ENCODE peak calls at places on chromosomes 1 and 21, in ten cellular contexts. U is lower lobe of right lung, S is neural crest cell, X is omental fat pad, P is kidney tubule cell, D is AG09319, R is occipital lobe, K is iPS-NIHi11, Q is NCI-H446, M is NAMALWA. J is an unnamed sample.

GRCh38 chr1:206010101-206010500 is 6.9 kb upstream of the RAB7B start:
- DNase-seq in U (no peak), S (no peak), X (no peak), P (no peak), D (no peak), R (no peak), K (no peak), Q (no peak), M (no peak), J (no peak)

GRCh38 chr1:194043984-194044755 is 857.8 kb upstream of the B3GALT2 start:
- DNase-seq in U (no peak), S (no peak), X (no peak), P (no peak), D (no peak), R (no peak), K (no peak), Q (no peak), M (peak), J (no peak)

GRCh38 chr1:214004795-214005194 is 17.0 kb downstream of the PROX1 start:
- DNase-seq in U (no peak), S (no peak), X (no peak), P (no peak), D (no peak), R (no peak), K (no peak), Q (no peak), M (no peak), J (no peak)

GRCh38 chr1:160375788-160376524 is 9.1 kb downstream of the NHLH1 start:
- DNase-seq in U (no peak), S (no peak), X (no peak), P (peak), D (no peak), R (peak), K (peak), Q (no peak), M (no peak), J (peak)

GRCh38 chr1:170593612-170594011 is 61.6 kb downstream of the GORAB start:
- DNase-seq in U (no peak), S (no peak), X (no peak), P (no peak), D (no peak), R (no peak), K (no peak), Q (peak), M (no peak), J (no peak)

GRCh38 chr1:87017994-87018672 is 103.7 kb downstream of the HS2ST1 start:
- DNase-seq in U (no peak), S (no peak), X (no peak), P (no peak), D (no peak), R (no peak), K (no peak), Q (peak), M (no peak), J (no peak)

GRCh38 chr1:88777604-88778149 is 93.6 kb downstream of the PKN2 start:
- DNase-seq in U (no peak), S (no peak), X (no peak), P (no peak), D (no peak), R (no peak), K (no peak), Q (no peak), M (no peak), J (no peak)

GRCh38 chr1:40739455-40740008 is 44.1 kb upstream of the KCNQ4 start:
- DNase-seq in U (no peak), S (no peak), X (no peak), P (no peak), D (no peak), R (no peak), K (no peak), Q (no peak), M (no peak), J (no peak)

GRCh38 chr1:39293375-39294070 is 89.0 kb downstream of the MACF1 start:
- DNase-seq in U (no peak), S (no peak), X (no peak), P (peak), D (no peak), R (no peak), K (no peak), Q (no peak), M (no peak), J (no peak)

GRCh38 chr1:197799271-197799670 is 24.0 kb upstream of the DENND1B start:
- DNase-seq in U (no peak), S (no peak), X (no peak), P (peak), D (no peak), R (no peak), K (no peak), Q (no peak), M (no peak), J (no peak)

GRCh38 chr1:117607471-117607870 is 1.6 kb downstream of the TENT5C start:
- DNase-seq in U (no peak), S (no peak), X (no peak), P (peak), D (no peak), R (no peak), K (no peak), Q (no peak), M (peak), J (no peak)

GRCh38 chr1:198495635-198496034 is 44.8 kb downstream of the ATP6V1G3 start:
- DNase-seq in U (no peak), S (no peak), X (no peak), P (no peak), D (no peak), R (no peak), K (no peak), Q (no peak), M (no peak), J (no peak)

GRCh38 chr1:2936568-2937515 is 84.4 kb upstream of the ACTRT2 start:
- DNase-seq in U (peak), S (no peak), X (no peak), P (no peak), D (no peak), R (no peak), K (no peak), Q (no peak), M (no peak), J (no peak)

GRCh38 chr1:64878931-64879710 is 87.2 kb downstream of the JAK1 start:
- DNase-seq in U (no peak), S (no peak), X (no peak), P (no peak), D (no peak), R (no peak), K (no peak), Q (no peak), M (no peak), J (no peak)

GRCh38 chr1:168009322-168009721 is 72.5 kb upstream of the MPC2 start:
- DNase-seq in U (no peak), S (no peak), X (no peak), P (no peak), D (no peak), R (no peak), K (no peak), Q (no peak), M (no peak), J (no peak)

GRCh38 chr21:36747815-36748381 is 49.0 kb downstream of the SIM2 start:
- DNase-seq in U (no peak), S (peak), X (no peak), P (peak), D (no peak), R (peak), K (peak), Q (no peak), M (no peak), J (no peak)

GRCh38 chr1:223341111-223341510 is 22.9 kb downstream of the SUSD4 start:
- DNase-seq in U (no peak), S (no peak), X (no peak), P (peak), D (peak), R (peak), K (no peak), Q (peak), M (peak), J (no peak)

GRCh38 chr1:107739183-107739582 is 225.8 kb downstream of the VAV3 start:
- DNase-seq in U (no peak), S (no peak), X (no peak), P (peak), D (no peak), R (no peak), K (no peak), Q (peak), M (peak), J (no peak)

GRCh38 chr1:248821641-248822040 is 4.1 kb downstream of the SH3BP5L start:
- DNase-seq in U (no peak), S (no peak), X (peak), P (no peak), D (no peak), R (no peak), K (no peak), Q (no peak), M (no peak), J (no peak)

GRCh38 chr1:204295666-204296065 is 64.1 kb downstream of the PLEKHA6 start:
- DNase-seq in U (no peak), S (no peak), X (no peak), P (no peak), D (peak), R (no peak), K (no peak), Q (no peak), M (no peak), J (no peak)

GRCh38 chr1:40094481-40095110 is 2.5 kb downstream of the PPT1 start:
- DNase-seq in U (no peak), S (no peak), X (no peak), P (no peak), D (no peak), R (no peak), K (no peak), Q (no peak), M (no peak), J (no peak)

GRCh38 chr1:54800899-54801759 is at the start of gene TTC22:
- DNase-seq in U (peak), S (no peak), X (no peak), P (peak), D (no peak), R (no peak), K (peak), Q (no peak), M (peak), J (no peak)

GRCh38 chr1:226625832-226626576 is 77.4 kb downstream of the STUM start:
- DNase-seq in U (peak), S (no peak), X (no peak), P (no peak), D (no peak), R (no peak), K (no peak), Q (no peak), M (no peak), J (no peak)

J was measured in C1 segment of cervical spinal cord.